ENCODE peak calls at places on chromosomes 5 and 9, in seven cellular contexts. S is AG04450, A is fibroblast of lung, P is tibial artery, J is body of pancreas, L is mammary epithelial cell, U is IMR-90. D is an unnamed sample.

GRCh38 chr5:9245071-9245470 is 300.8 kb downstream of the SEMA5A start:
- DNase-seq in P (no peak), A (peak), L (peak), J (no peak), S (no peak), U (no peak), D (no peak)

GRCh38 chr5:101153526-101153925 is 250.4 kb upstream of the ST8SIA4 start:
- DNase-seq in P (no peak), J (no peak), L (no peak), U (no peak), A (no peak), S (no peak), D (no peak)

GRCh38 chr5:133381041-133381440 is 231.3 kb downstream of the FSTL4 start:
- DNase-seq in P (no peak), A (no peak), U (no peak), L (no peak), S (no peak), J (no peak), D (no peak)

GRCh38 chr5:10301266-10301665 is 6.4 kb downstream of the CMBL start:
- DNase-seq in P (no peak), L (no peak), S (no peak), U (no peak), J (no peak), A (no peak), D (no peak)

GRCh38 chr5:79173626-79174025 is 62.0 kb downstream of the BHMT start:
- DNase-seq in U (no peak), P (no peak), L (no peak), A (no peak), S (no peak), J (peak), D (no peak)

GRCh38 chr5:134570365-134570758 is 44.9 kb downstream of the JADE2 start:
- DNase-seq in S (no peak), L (no peak), P (no peak), J (no peak), A (no peak), U (no peak), D (no peak)

GRCh38 chr9:4983541-4984165 is 1.4 kb upstream of the JAK2 start:
- DNase-seq in S (no peak), P (no peak), L (no peak), U (no peak), A (no peak), J (no peak), D (no peak)

GRCh38 chr5:148458036-148458888 is 74.5 kb downstream of the FBXO38 start:
- DNase-seq in L (no peak), U (no peak), S (no peak), J (no peak), A (no peak), P (no peak), D (no peak)

GRCh38 chr9:134433909-134434895 is 107.9 kb downstream of the RXRA start:
- DNase-seq in A (peak), S (no peak), P (no peak), L (no peak), U (no peak), J (no peak), D (no peak)

GRCh38 chr9:111828193-111828592 is 33.5 kb upstream of the SHOC1 start:
- DNase-seq in A (peak), S (no peak), P (no peak), J (peak), U (no peak), L (no peak), D (no peak)

GRCh38 chr9:134295101-134295745 is 31.0 kb upstream of the RXRA start:
- DNase-seq in A (no peak), J (no peak), U (no peak), P (no peak), L (no peak), S (no peak), D (no peak)

GRCh38 chr5:99032234-99033013 is 103.6 kb upstream of the CHD1 start:
- DNase-seq in L (peak), P (peak), U (peak), J (peak), S (peak), A (peak), D (peak)

GRCh38 chr5:58041884-58042283 is 418.0 kb downstream of the PLK2 start:
- DNase-seq in L (no peak), A (no peak), P (no peak), S (no peak), J (no peak), U (no peak), D (no peak)

GRCh38 chr5:5710471-5710870 is 288.0 kb downstream of the ICE1 start:
- DNase-seq in L (no peak), J (no peak), A (no peak), U (no peak), P (no peak), S (no peak), D (no peak)

GRCh38 chr5:144121577-144121976 is 48.9 kb downstream of the YIPF5 start:
- DNase-seq in U (peak), J (no peak), P (no peak), A (peak), S (no peak), L (no peak), D (no peak)

GRCh38 chr5:139481122-139481533 is 1.4 kb downstream of the STING1 start:
- DNase-seq in P (peak), S (no peak), A (no peak), J (no peak), L (no peak), U (no peak), D (no peak)

GRCh38 chr5:126680215-126680817 is 79.6 kb downstream of the PHAX start:
- DNase-seq in J (no peak), L (peak), S (no peak), P (no peak), U (peak), A (peak), D (no peak)

GRCh38 chr9:76181020-76181641 is 213.1 kb downstream of the RFK start:
- DNase-seq in P (no peak), L (peak), A (peak), J (no peak), S (no peak), U (peak), D (no peak)

GRCh38 chr5:94407023-94407422 is 211.4 kb downstream of the KIAA0825 start:
- DNase-seq in A (peak), L (peak), U (no peak), J (no peak), P (no peak), S (no peak), D (no peak)

GRCh38 chr5:90873033-90873517 is 314.5 kb downstream of the ADGRV1 start:
- DNase-seq in J (peak), A (no peak), S (no peak), L (no peak), P (no peak), U (no peak), D (no peak)

GRCh38 chr9:73050887-73051550 is 98.2 kb upstream of the ALDH1A1 start:
- DNase-seq in P (no peak), A (no peak), U (no peak), L (no peak), J (no peak), S (no peak), D (peak)

GRCh38 chr5:79840085-79840990 is 150.7 kb downstream of the CMYA5 start:
- DNase-seq in A (peak), S (no peak), L (no peak), U (peak), J (no peak), P (no peak), D (no peak)

GRCh38 chr5:166430491-166431319 is 1860.7 kb upstream of the WWC1 start:
- DNase-seq in U (no peak), S (no peak), L (no peak), P (no peak), A (no peak), J (no peak), D (no peak)

GRCh38 chr9:36559036-36559695 is 13.5 kb upstream of the MELK start:
- DNase-seq in P (no peak), A (peak), U (peak), L (no peak), S (no peak), J (no peak), D (no peak)

GRCh38 chr9:17807670-17808282 is 228.9 kb downstream of the SH3GL2 start:
- DNase-seq in P (no peak), J (peak), S (no peak), L (no peak), U (no peak), A (no peak), D (no peak)

GRCh38 chr9:17799383-17799782 is 220.5 kb downstream of the SH3GL2 start:
- DNase-seq in A (peak), P (no peak), L (peak), S (no peak), J (no peak), U (peak), D (no peak)

GRCh38 chr9:17800397-17800796 is 221.5 kb downstream of the SH3GL2 start:
- DNase-seq in U (no peak), S (no peak), A (no peak), J (no peak), P (no peak), L (no peak), D (no peak)

GRCh38 chr9:17802249-17802857 is 223.5 kb downstream of the SH3GL2 start:
- DNase-seq in L (no peak), S (no peak), P (no peak), A (peak), J (no peak), U (peak), D (no peak)
- H3K27ac ChIP-seq in L (no peak), S (no peak), P (no peak), A (no peak), J (no peak), U (no peak), D (no peak)

GRCh38 chr9:84305452-84306131 is 35.0 kb downstream of the SLC28A3 start:
- DNase-seq in U (no peak), S (no peak), J (no peak), A (peak), L (no peak), P (no peak), D (no peak)

GRCh38 chr9:84301851-84302250 is 38.7 kb downstream of the SLC28A3 start:
- DNase-seq in A (peak), L (no peak), U (peak), P (no peak), J (no peak), S (no peak), D (no peak)

GRCh38 chr9:84300271-84300670 is 40.3 kb downstream of the SLC28A3 start:
- DNase-seq in L (peak), S (no peak), P (no peak), A (peak), J (no peak), U (peak), D (no peak)

GRCh38 chr9:84303061-84303460 is 37.5 kb downstream of the SLC28A3 start:
- DNase-seq in S (no peak), J (no peak), P (no peak), L (no peak), A (no peak), U (no peak), D (no peak)

DNA sequence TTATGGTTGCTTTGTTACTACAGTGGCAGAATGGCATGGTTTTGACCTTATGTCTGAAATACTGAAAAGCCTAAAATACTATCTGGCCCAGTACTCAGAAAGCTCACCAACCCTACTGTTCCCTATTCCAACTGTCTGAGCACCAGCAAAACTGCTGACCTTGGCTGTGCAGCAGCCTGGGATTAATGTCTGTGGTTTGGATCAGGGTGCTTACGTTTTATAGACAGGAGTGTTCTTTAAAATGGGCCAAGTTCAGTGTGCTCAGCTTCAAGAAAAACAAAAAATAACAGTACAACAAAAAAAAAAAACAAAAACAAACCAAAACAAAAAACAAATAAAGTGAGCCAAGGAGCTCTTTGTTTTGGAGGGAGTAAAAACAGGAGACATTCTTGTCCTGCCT is 36.4 kb downstream of the SLC28A3 start:
- DNase-seq in A (peak), S (no peak), U (no peak), L (no peak), P (no peak), J (no peak), D (no peak)
- H3K4me3 ChIP-seq in A (no peak), S (no peak), U (no peak), L (no peak), P (no peak), J (no peak), D (no peak)

GRCh38 chr5:142213077-142213476 is 104.5 kb downstream of the NDFIP1 start:
- DNase-seq in P (no peak), S (no peak), L (no peak), U (no peak), J (no peak), A (no peak), D (no peak)

GRCh38 chr5:142211013-142211412 is 102.4 kb downstream of the NDFIP1 start:
- DNase-seq in U (no peak), A (no peak), J (no peak), S (no peak), L (no peak), P (no peak), D (no peak)

GRCh38 chr5:142219146-142219545 is 105.7 kb downstream of the SPRY4 start:
- DNase-seq in P (no peak), L (peak), S (no peak), U (no peak), J (no peak), A (no peak), D (no peak)

GRCh38 chr5:142211918-142212317 is 103.3 kb downstream of the NDFIP1 start:
- DNase-seq in U (no peak), J (no peak), A (no peak), L (no peak), P (no peak), S (no peak), D (no peak)

DNA sequence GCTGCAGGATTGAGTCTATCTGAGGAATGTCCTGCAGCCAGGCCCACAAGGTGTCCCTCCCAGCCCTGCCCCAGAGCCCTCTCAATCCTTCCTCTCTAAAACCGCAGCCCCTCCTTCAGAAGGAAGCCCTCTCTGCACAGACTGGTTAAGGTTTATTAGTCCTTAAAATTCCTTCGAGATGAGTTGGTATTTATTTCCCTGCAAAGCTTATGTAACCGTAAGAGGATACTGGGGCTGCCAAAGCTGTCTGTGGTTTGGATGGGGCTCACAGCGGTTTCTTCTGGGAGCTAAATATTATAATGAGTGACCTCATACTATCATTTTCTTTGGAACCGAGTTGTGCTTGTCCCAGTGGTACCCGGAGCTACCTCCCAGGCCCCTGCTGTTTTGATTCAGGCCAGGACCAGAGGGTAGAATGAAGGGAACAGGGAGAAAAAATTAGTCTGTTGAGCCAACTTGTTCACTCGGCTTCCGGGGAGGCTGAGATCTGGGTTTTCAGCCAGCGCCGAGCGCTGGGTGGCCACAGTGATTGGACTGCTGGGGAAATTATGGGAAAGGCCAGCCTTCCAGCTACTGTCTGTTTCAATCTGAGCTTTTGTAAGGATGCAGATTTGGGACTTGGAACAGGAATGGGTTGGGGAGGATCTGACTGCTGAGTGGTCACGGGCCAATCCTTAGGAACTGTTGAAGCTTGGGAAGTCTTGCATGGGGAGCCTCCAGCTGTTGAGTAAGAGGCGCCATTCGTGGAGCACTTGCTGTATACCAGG is 107.5 kb downstream of the NDFIP1 start:
- DNase-seq in P (peak), U (peak), L (peak), S (peak), A (peak), J (peak), D (peak)
- TF ChIP-seq CTCF in P (no peak), U (no peak), L (no peak), S (no peak), A (no peak), J (no peak), D (no peak)

DNA sequence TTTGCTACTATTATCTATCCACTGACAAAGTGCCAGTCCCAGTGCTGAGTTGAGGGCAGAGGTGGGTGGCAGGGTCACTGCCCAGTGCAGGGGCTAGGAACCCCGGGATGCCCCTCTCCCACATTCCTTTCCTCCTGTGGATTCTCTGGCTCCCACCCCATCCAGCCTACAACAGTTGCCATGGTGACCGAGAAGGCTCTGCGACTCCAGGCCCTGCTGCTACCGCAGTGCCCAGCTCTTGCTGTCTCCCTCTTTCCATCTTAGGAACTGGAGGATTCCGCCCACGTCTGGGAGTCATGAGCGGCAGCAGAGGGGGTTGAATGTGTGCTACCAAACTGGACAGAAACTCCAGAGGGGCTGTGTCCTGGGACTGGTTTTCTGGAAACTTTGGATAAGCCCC is 20.8 kb upstream of the C5orf47 start:
- DNase-seq in U (no peak), L (no peak), A (peak), J (no peak), S (no peak), P (no peak), D (no peak)
- H3K27ac ChIP-seq in U (no peak), L (no peak), A (no peak), J (no peak), S (no peak), P (no peak), D (no peak)

GRCh38 chr9:81526587-81526986 is 162.8 kb downstream of the TLE1 start:
- DNase-seq in L (peak), J (no peak), S (peak), A (peak), U (peak), P (no peak), D (no peak)

GRCh38 chr9:81517954-81518353 is 171.4 kb downstream of the TLE1 start:
- DNase-seq in J (no peak), P (no peak), U (no peak), S (no peak), L (no peak), A (no peak), D (no peak)

GRCh38 chr9:81519816-81520215 is 169.5 kb downstream of the TLE1 start:
- DNase-seq in S (no peak), L (no peak), A (peak), J (no peak), U (peak), P (no peak), D (no peak)

GRCh38 chr9:81521892-81522291 is 167.5 kb downstream of the TLE1 start:
- DNase-seq in L (peak), J (no peak), A (no peak), P (no peak), S (no peak), U (no peak), D (no peak)

DNA sequence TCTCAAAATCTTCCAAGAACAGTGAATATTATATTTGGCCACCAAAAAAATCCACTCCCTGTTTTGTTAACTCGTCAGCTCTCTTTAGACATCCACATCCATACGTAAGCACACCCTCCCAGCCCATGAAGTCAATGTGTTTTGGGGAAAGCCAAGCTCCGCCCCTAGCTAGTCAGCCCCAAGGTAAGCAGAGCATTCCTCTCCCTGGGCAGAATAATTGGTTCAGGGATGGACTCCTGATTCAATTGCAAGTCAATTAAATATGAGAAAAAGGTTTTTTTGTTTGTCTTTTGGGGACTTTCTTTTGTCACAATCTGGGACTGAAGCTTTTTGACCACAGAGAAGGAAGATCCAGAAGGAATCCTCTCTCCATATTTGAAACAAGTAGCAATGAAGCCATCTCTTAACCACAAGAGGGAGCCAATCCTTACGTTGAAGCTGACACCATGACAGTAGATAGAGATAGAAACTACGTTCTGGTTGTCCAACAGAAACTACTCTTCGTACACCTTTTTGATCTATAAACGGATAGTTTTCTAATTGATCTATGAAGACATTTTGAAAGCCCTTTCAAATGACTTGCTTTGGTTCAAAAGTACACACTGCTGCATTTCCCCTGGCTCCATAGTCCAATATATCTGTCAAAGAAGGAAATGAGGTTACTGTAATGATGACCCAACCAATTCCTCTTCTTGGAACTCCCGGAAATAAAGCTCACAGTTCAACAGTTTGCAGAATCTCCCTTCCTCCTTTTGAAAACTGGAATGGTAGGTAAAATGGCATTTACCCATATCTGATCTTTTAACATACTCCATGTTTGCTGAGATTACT is 166.4 kb downstream of the TLE1 start:
- DNase-seq in U (peak), P (no peak), A (peak), J (peak), L (peak), S (peak), D (no peak)
- H3K4me3 ChIP-seq in U (no peak), P (no peak), A (no peak), J (no peak), L (no peak), S (no peak), D (no peak)

DNA sequence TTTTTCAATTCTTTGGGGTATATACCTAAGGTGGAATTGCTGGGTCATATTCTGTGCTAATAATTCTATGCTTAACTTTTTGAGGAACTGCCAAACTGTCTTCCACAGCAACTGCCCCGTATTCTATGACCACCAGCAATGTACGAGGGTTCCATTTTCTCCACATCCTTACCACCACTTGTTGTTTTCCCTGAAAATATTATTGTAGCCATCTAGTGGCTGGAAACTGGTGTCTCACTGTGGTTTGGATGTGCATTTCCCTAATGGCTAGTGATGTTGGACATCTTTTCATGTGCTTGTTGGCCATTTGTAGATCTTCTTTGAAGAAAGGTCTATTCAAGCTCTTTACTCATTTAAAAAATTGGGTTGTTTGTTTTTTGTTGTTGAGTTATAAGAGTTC is 30.7 kb downstream of the MSX2 start:
- DNase-seq in P (no peak), U (peak), S (no peak), A (peak), L (no peak), J (no peak), D (no peak)
- TF ChIP-seq CTCF in P (peak), U (peak), S (peak), A (peak), L (peak), J (no peak), D (peak)

D was measured in heart right ventricle.